ENCODE peak calls at places on chromosome 11, in six cellular contexts. M, T, W, S, H and U are unnamed samples.
A peak's percentile ranks its signal among the peaks of the same experiment; 100 is the strongest.

GRCh38 chr11:57287884-57288283 is 36.9 kb downstream of the TNKS1BP1 start:
- DNase-seq in T (no peak), W (no peak), S (no peak), H (no peak), M (no peak), U (no peak)

GRCh38 chr11:76161261-76161961 is 44.9 kb downstream of the WNT11 start:
- DNase-seq in T (no peak), W (peak; percentile 35), M (no peak), H (no peak), S (peak; percentile 38), U (no peak)

GRCh38 chr11:91163619-91164451 is 941.0 kb upstream of the CHORDC1 start:
- DNase-seq in T (no peak), S (no peak), W (peak; percentile 8), M (no peak), H (no peak), U (no peak)

GRCh38 chr11:87437844-87438223 is 400.1 kb downstream of the TMEM135 start:
- DNase-seq in M (no peak), T (no peak), W (no peak), S (no peak), H (no peak), U (no peak)

GRCh38 chr11:130773436-130773835 is 142.8 kb downstream of the SNX19 start:
- DNase-seq in M (no peak), S (no peak), W (no peak), T (no peak), H (no peak), U (no peak)

GRCh38 chr11:132632641-132633124 is 899.6 kb downstream of the OPCML start:
- DNase-seq in H (no peak), T (no peak), M (no peak), W (no peak), S (peak; percentile 4), U (no peak)

GRCh38 chr11:86459682-86460460 is 85.2 kb downstream of the CCDC81 start:
- DNase-seq in S (peak; percentile 52), W (peak; percentile 53), H (no peak), T (no peak), M (no peak), U (no peak)

GRCh38 chr11:95465887-95466286 is 234.9 kb upstream of the SESN3 start:
- DNase-seq in H (no peak), W (no peak), T (no peak), S (no peak), M (no peak), U (no peak)

GRCh38 chr11:69539416-69540117 is 58.1 kb downstream of the LINC01488 start:
- DNase-seq in T (peak; percentile 26), W (peak; percentile 83), M (no peak), H (no peak), S (peak; percentile 48), U (no peak)

GRCh38 chr11:31783264-31783663 is 27.9 kb downstream of the PAX6 start:
- DNase-seq in H (no peak), S (no peak), M (no peak), T (no peak), W (no peak), U (no peak)

GRCh38 chr11:35918716-35919115 is 25.1 kb upstream of the LDLRAD3 start:
- DNase-seq in W (no peak), T (no peak), H (no peak), S (no peak), M (no peak), U (no peak)

GRCh38 chr11:7347611-7348431 is 96.1 kb downstream of the SYT9 start:
- DNase-seq in T (no peak), S (no peak), W (no peak), H (no peak), M (no peak), U (no peak)

GRCh38 chr11:129608711-129609110 is 206.9 kb upstream of the TMEM45B start:
- DNase-seq in M (no peak), W (no peak), T (no peak), H (no peak), S (no peak), U (no peak)

GRCh38 chr11:73242291-73243092 is 24.4 kb downstream of the P2RY2 start:
- DNase-seq in T (peak; percentile 81), W (peak; percentile 77), M (peak; percentile 47), S (peak; percentile 61), H (peak; percentile 77), U (peak; percentile 60)

GRCh38 chr11:96037267-96037990 is 113.5 kb upstream of the MTMR2 start:
- DNase-seq in S (no peak), T (no peak), H (no peak), M (no peak), W (no peak), U (no peak)

GRCh38 chr11:119716475-119717057 is 12.4 kb downstream of the NECTIN1 start:
- DNase-seq in S (no peak), M (no peak), W (no peak), T (no peak), H (no peak), U (no peak)

GRCh38 chr11:12818333-12819015 is 144.3 kb downstream of the TEAD1 start:
- DNase-seq in W (no peak), H (no peak), T (no peak), M (no peak), S (peak; percentile 55), U (no peak)

GRCh38 chr11:66070604-66071325 is 693 bp downstream of the PACS1 start:
- DNase-seq in M (no peak), T (peak; percentile 43), W (peak; percentile 62), H (peak; percentile 60), S (peak; percentile 66), U (no peak)

GRCh38 chr11:75562048-75562835 is at the start of gene SERPINH1:
- DNase-seq in H (peak; percentile 87), T (peak; percentile 90), M (peak; percentile 49), S (peak; percentile 95), W (peak; percentile 91), U (peak; percentile 79)

GRCh38 chr11:71200172-71200716 is 52.1 kb downstream of the SHANK2 start:
- DNase-seq in T (no peak), S (no peak), M (no peak), H (no peak), W (no peak), U (no peak)

GRCh38 chr11:72598901-72599300 is 75.3 kb downstream of the PDE2A start:
- DNase-seq in W (no peak), S (peak; percentile 65), T (peak; percentile 35), H (no peak), M (no peak), U (no peak)

GRCh38 chr11:112564228-112564955 is 303.7 kb upstream of the PLET1 start:
- DNase-seq in W (no peak), M (no peak), H (peak; percentile 83), S (peak; percentile 22), T (peak; percentile 9), U (no peak)

GRCh38 chr11:27720277-27720830 is 20.1 kb upstream of the BDNF start:
- DNase-seq in H (peak; percentile 42), T (peak; percentile 21), S (peak; percentile 40), M (no peak), W (no peak), U (no peak)

GRCh38 chr11:27545946-27546345 is 39.4 kb upstream of the LIN7C start:
- DNase-seq in M (no peak), W (no peak), S (no peak), H (no peak), T (no peak), U (no peak)

GRCh38 chr11:126718319-126718718 is 282.3 kb downstream of the KIRREL3 start:
- DNase-seq in S (no peak), W (no peak), H (no peak), M (no peak), T (no peak), U (no peak)

GRCh38 chr11:102196816-102197215 is 86.6 kb downstream of the YAP1 start:
- DNase-seq in M (no peak), H (no peak), S (no peak), W (no peak), T (no peak), U (no peak)

GRCh38 chr11:27282806-27283205 is 80.2 kb downstream of the CCDC34 start:
- DNase-seq in M (no peak), T (no peak), S (no peak), W (no peak), H (peak; percentile 48), U (no peak)

GRCh38 chr11:4606231-4607015 is 1.6 kb downstream of the TRIM68 start:
- DNase-seq in T (peak; percentile 22), W (no peak), M (no peak), H (no peak), S (no peak), U (no peak)

GRCh38 chr11:64999478-64999877 is 2.7 kb upstream of the BATF2 start:
- DNase-seq in T (peak; percentile 64), H (no peak), W (no peak), S (no peak), M (no peak), U (no peak)
- H3K27ac ChIP-seq in T (peak overlapping the region; percentile 87), H (no peak overlapping the region), W (no peak overlapping the region), S (no peak overlapping the region), M (no peak overlapping the region), U (no peak overlapping the region)

GRCh38 chr11:108160970-108161566 is 39.7 kb downstream of the ACAT1 start:
- DNase-seq in W (no peak), S (no peak), T (no peak), M (no peak), H (no peak), U (no peak)
- H3K27ac ChIP-seq in W (no peak overlapping the region), S (no peak overlapping the region), T (no peak overlapping the region), M (no peak overlapping the region), H (no peak overlapping the region), U (no peak overlapping the region)

DNA sequence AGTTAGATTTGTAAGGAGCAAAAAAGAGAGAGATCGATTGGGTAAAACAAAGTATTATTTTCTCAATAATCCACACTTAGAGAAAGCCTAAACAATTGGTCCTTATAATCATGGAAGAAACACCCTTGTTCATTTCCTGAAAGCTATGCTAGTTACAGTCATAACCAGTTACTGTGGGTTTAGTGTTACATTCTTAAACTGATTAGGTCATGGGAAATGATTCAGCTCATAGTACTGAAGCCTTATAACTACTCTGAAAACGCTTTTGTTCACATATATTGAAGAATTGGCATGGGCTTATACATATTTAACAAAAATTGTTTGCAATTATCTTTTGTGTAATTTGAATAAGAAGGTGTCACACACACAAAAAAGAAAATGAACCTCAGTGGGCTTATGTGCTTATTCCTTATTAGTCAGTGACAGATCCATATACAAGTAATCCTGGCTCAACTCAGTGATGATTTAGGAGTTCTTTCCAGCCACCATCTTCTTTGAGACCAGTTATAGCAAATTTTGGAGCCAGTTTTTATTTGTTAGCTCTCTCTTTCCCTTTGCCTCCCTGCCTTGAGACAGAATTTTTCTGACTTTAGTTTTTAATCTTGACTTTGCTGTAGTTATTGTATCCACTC is 198.5 kb upstream of the CTSC start:
- DNase-seq in T (no peak), H (no peak), S (no peak), M (no peak), W (no peak), U (no peak)
- H3K27ac ChIP-seq in T (peak overlapping the region; percentile 30), H (no peak overlapping the region), S (no peak overlapping the region), M (no peak overlapping the region), W (no peak overlapping the region), U (no peak overlapping the region)

GRCh38 chr11:79242616-79243015 is 198.2 kb downstream of the TENM4 start:
- DNase-seq in H (no peak), S (no peak), W (no peak), T (no peak), M (no peak), U (no peak)

GRCh38 chr11:79244805-79245197 is 196.0 kb downstream of the TENM4 start:
- DNase-seq in T (no peak), S (no peak), W (no peak), M (no peak), H (no peak), U (no peak)

GRCh38 chr11:79241842-79242241 is 199.0 kb downstream of the TENM4 start:
- DNase-seq in H (no peak), S (no peak), M (no peak), W (no peak), T (no peak), U (no peak)

GRCh38 chr11:79243412-79244174 is 197.2 kb downstream of the TENM4 start:
- DNase-seq in S (no peak), W (no peak), T (no peak), M (no peak), H (no peak), U (no peak)

GRCh38 chr11:79244175-79244804 is 196.5 kb downstream of the TENM4 start:
- DNase-seq in M (no peak), S (no peak), W (no peak), H (no peak), T (no peak), U (no peak)
- H3K27ac ChIP-seq in M (no peak overlapping the region), S (peak overlapping the region; percentile 61), W (no peak overlapping the region), H (no peak overlapping the region), T (no peak overlapping the region), U (no peak overlapping the region)